ENCODE peak calls at places on chromosomes 2 and 18, in six cellular contexts. B is IMR-90, S is GM23338, P is left ventricle myocardium inferior, W is lower lobe of right lung, D is right cardiac atrium. U is an unnamed sample.

GRCh38 chr18:8662574-8663255 is 42.6 kb upstream of the MTCL1 start:
- DNase-seq in B (no peak), W (no peak), S (no peak), P (no peak), D (no peak), U (no peak)

GRCh38 chr2:238881353-238882082 is 33.6 kb downstream of the TWIST2 start:
- DNase-seq in P (no peak), B (no peak), S (no peak), W (no peak), D (no peak), U (no peak)

GRCh38 chr18:43620936-43621335 is 343.6 kb upstream of the SYT4 start:
- DNase-seq in P (no peak), S (peak), W (no peak), D (no peak), B (peak), U (peak)

GRCh38 chr18:61896767-61897166 is 4.0 kb upstream of the RNF152 start:
- DNase-seq in S (no peak), P (peak), B (peak), W (no peak), D (peak), U (peak)

GRCh38 chr2:56448999-56449431 is 265.2 kb downstream of the CCDC85A start:
- DNase-seq in D (no peak), S (peak), W (peak), B (no peak), P (no peak), U (no peak)

GRCh38 chr2:8457092-8457481 is 224.8 kb upstream of the ID2 start:
- DNase-seq in D (no peak), S (peak), W (peak), P (no peak), B (no peak), U (no peak)

GRCh38 chr2:30315391-30316055 is 84.2 kb downstream of the LBH start:
- DNase-seq in S (no peak), W (no peak), B (no peak), P (no peak), D (no peak), U (no peak)

GRCh38 chr2:240686460-240686859 is 3.8 kb upstream of the AQP12B start:
- DNase-seq in B (no peak), P (no peak), W (no peak), D (no peak), S (no peak), U (no peak)

GRCh38 chr2:69717902-69718301 is 24.0 kb upstream of the ANXA4 start:
- DNase-seq in S (peak), B (peak), D (no peak), W (no peak), P (no peak), U (no peak)

GRCh38 chr2:181876614-181877063 is 14.9 kb upstream of the ITPRID2 start:
- DNase-seq in D (no peak), B (peak), W (no peak), P (no peak), S (no peak), U (peak)

GRCh38 chr18:74488864-74489263 is 7.3 kb upstream of the CNDP2 start:
- DNase-seq in B (no peak), P (no peak), W (no peak), S (no peak), D (no peak), U (no peak)

GRCh38 chr2:121071058-121071504 is 213.9 kb downstream of the TFCP2L1 start:
- DNase-seq in W (peak), P (peak), B (peak), S (peak), D (peak), U (peak)

GRCh38 chr2:202249521-202249850 is 11.1 kb upstream of the SUMO1 start:
- DNase-seq in D (no peak), P (no peak), B (peak), W (no peak), S (no peak), U (peak)

GRCh38 chr2:241068136-241068941 is 33.7 kb downstream of the MTERF4 start:
- DNase-seq in W (no peak), P (no peak), B (no peak), S (no peak), D (no peak), U (no peak)

GRCh38 chr2:226234187-226234586 is 565.4 kb downstream of the IRS1 start:
- DNase-seq in W (no peak), P (no peak), B (no peak), S (no peak), D (no peak), U (no peak)

GRCh38 chr2:12106440-12107080 is 360.1 kb downstream of the LPIN1 start:
- DNase-seq in P (peak), B (peak), S (no peak), W (no peak), D (peak), U (peak)

GRCh38 chr2:204695506-204695905 is 150.2 kb downstream of the PARD3B start:
- DNase-seq in S (no peak), B (peak), P (no peak), D (no peak), W (no peak), U (no peak)

GRCh38 chr18:52903858-52904257 is 563.9 kb downstream of the DCC start:
- DNase-seq in S (peak), P (peak), B (no peak), W (peak), D (peak), U (no peak)

GRCh38 chr2:102061962-102062795 is 70.4 kb downstream of the IL1R2 start:
- DNase-seq in B (peak), P (peak), W (no peak), D (peak), S (no peak), U (peak)

GRCh38 chr18:76958692-76959341 is 136.5 kb downstream of the ZNF236 start:
- DNase-seq in S (no peak), P (no peak), W (no peak), B (no peak), D (no peak), U (peak)

GRCh38 chr2:84888401-84889276 is 7.8 kb upstream of the TRABD2A start:
- DNase-seq in P (no peak), S (no peak), W (no peak), D (no peak), B (peak), U (no peak)

GRCh38 chr18:58915006-58915799 is 50.5 kb downstream of the ZNF532 start:
- DNase-seq in D (no peak), S (peak), P (no peak), W (no peak), B (no peak), U (peak)

GRCh38 chr2:168849610-168850009 is 40.6 kb downstream of the SPC25 start:
- DNase-seq in D (peak), W (no peak), S (peak), B (peak), P (peak), U (peak)

GRCh38 chr2:159661286-159661685 is 44.9 kb upstream of the BAZ2B start:
- DNase-seq in P (no peak), B (peak), S (no peak), D (no peak), W (no peak), U (no peak)

GRCh38 chr2:3642521-3643215 is 15.3 kb upstream of the ALLC start:
- DNase-seq in D (no peak), S (no peak), B (no peak), P (no peak), W (no peak), U (no peak)

GRCh38 chr18:74790451-74790850 is 192.8 kb downstream of the ZNF407 start:
- DNase-seq in P (no peak), B (no peak), W (no peak), S (no peak), D (no peak), U (no peak)

GRCh38 chr2:25266399-25266798 is 75.3 kb downstream of the DNMT3A start:
- DNase-seq in S (no peak), P (no peak), B (no peak), W (no peak), D (no peak), U (no peak)

GRCh38 chr18:23776306-23776705 is 87.1 kb downstream of the LAMA3 start:
- DNase-seq in P (no peak), B (no peak), W (no peak), S (no peak), D (no peak), U (no peak)

DNA sequence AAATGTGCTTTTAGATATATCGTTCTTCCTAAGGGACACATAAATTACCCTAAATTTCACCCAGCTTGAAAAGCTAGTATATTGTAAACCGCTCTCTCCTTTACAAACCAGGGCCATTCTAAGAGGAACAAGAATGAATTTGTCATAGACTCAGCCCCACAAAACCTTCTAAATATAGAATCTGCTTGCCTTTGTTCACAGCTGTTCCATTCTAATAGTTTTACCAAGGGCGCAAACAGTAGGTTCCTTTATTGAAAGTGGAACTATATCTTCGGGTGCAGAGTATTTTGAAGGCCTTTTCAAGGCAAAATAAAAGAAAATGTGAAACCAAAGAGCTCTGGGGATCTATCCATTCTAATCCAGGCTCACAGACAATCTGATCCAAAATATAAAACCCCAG is 316.9 kb downstream of the PAX3 start:
- DNase-seq in P (no peak), B (no peak), D (no peak), W (no peak), S (no peak), U (no peak)
- H3K27ac ChIP-seq in P (no peak), B (no peak), D (no peak), W (no peak), S (no peak), U (no peak)

GRCh38 chr2:43133336-43133707 is 93.1 kb downstream of the ZFP36L2 start:
- DNase-seq in D (no peak), B (no peak), W (no peak), P (no peak), S (no peak), U (no peak)
- H3K27ac ChIP-seq in D (no peak), B (no peak), W (peak), P (peak), S (no peak), U (no peak)

GRCh38 chr18:62939433-62939832 is 224.1 kb downstream of the PHLPP1 start:
- DNase-seq in W (no peak), B (no peak), D (no peak), S (no peak), P (no peak), U (peak)
- H3K27ac ChIP-seq in W (no peak), B (no peak), D (no peak), S (no peak), P (peak), U (peak)

GRCh38 chr2:144515694-144516416 is 4.1 kb downstream of the ZEB2 start:
- DNase-seq in B (no peak), D (peak), S (peak), P (peak), W (peak), U (peak)

GRCh38 chr2:144516981-144517824 is 2.7 kb downstream of the ZEB2 start:
- DNase-seq in P (peak), D (peak), W (peak), S (peak), B (peak), U (peak)

GRCh38 chr2:144515425-144515693 is 4.6 kb downstream of the ZEB2 start:
- DNase-seq in W (no peak), D (no peak), P (no peak), S (no peak), B (peak), U (no peak)

GRCh38 chr2:144517825-144518699 is 1.9 kb downstream of the ZEB2 start:
- DNase-seq in P (no peak), W (no peak), S (peak), D (peak), B (no peak), U (no peak)

GRCh38 chr2:144516417-144516980 is 3.4 kb downstream of the ZEB2 start:
- DNase-seq in P (peak), B (no peak), D (peak), S (peak), W (peak), U (peak)
- H3K27ac ChIP-seq in P (peak), B (peak), D (peak), S (no peak), W (peak), U (peak)

GRCh38 chr2:235639885-235640284 is 146.0 kb downstream of the AGAP1 start:
- DNase-seq in P (no peak), D (no peak), W (no peak), S (no peak), B (no peak), U (no peak)

GRCh38 chr2:235641333-235641732 is 147.5 kb downstream of the AGAP1 start:
- DNase-seq in B (peak), W (no peak), S (peak), D (peak), P (no peak), U (no peak)

GRCh38 chr2:235641956-235642355 is 148.1 kb downstream of the AGAP1 start:
- DNase-seq in B (no peak), W (no peak), P (no peak), D (no peak), S (peak), U (no peak)

GRCh38 chr2:235639387-235639786 is 145.5 kb downstream of the AGAP1 start:
- DNase-seq in B (peak), P (peak), D (peak), S (no peak), W (no peak), U (no peak)

GRCh38 chr2:235640900-235641299 is 147.1 kb downstream of the AGAP1 start:
- DNase-seq in W (no peak), D (no peak), B (peak), P (no peak), S (no peak), U (peak)
- H3K27ac ChIP-seq in W (no peak), D (no peak), B (no peak), P (peak), S (peak), U (no peak)

GRCh38 chr18:12074734-12075133 is 18.9 kb upstream of the ANKRD62 start:
- DNase-seq in W (no peak), B (no peak), P (no peak), D (no peak), S (no peak), U (no peak)
- H3K27ac ChIP-seq in W (no peak), B (no peak), P (no peak), D (no peak), S (no peak), U (no peak)